ENCODE peak calls at places on chromosome 16, in seven cellular contexts. N is neural progenitor cell, F is GM23248, M is HCT116, A is PC-9, Z is GM23338, G is endothelial cell of umbilical vein. K is an unnamed sample.

GRCh38 chr16:51163366-51163765 is 12.3 kb upstream of the SALL1 start:
- DNase-seq in N (no peak), F (peak), M (no peak), A (no peak), Z (no peak), G (no peak), K (no peak)

GRCh38 chr16:12449374-12449773 is 354.3 kb downstream of the CPPED1 start:
- DNase-seq in N (no peak), F (no peak), M (no peak), A (no peak), Z (no peak), G (no peak), K (no peak)

GRCh38 chr16:77585852-77586251 is 136.5 kb upstream of the NUDT7 start:
- DNase-seq in N (no peak), F (peak), M (peak), A (peak), Z (no peak), G (peak), K (peak)

GRCh38 chr16:30112197-30113030 is 923 bp downstream of the GDPD3 start:
- DNase-seq in N (peak), F (peak), M (no peak), A (peak), Z (peak), G (no peak), K (peak)

GRCh38 chr16:87244646-87245197 is 72.5 kb downstream of the C16orf95 start:
- DNase-seq in N (no peak), F (no peak), M (no peak), A (no peak), Z (no peak), G (no peak), K (no peak)

GRCh38 chr16:54928016-54928356 is 2.7 kb upstream of the IRX5 start:
- DNase-seq in N (peak), F (peak), M (no peak), A (peak), Z (peak), G (peak), K (peak)

GRCh38 chr16:4303973-4304372 is 11.9 kb upstream of the GLIS2 start:
- DNase-seq in N (no peak), F (no peak), M (no peak), A (no peak), Z (peak), G (no peak), K (no peak)

GRCh38 chr16:81094771-81095251 is 1.4 kb downstream of the GCSH start:
- DNase-seq in N (no peak), F (peak), M (no peak), A (no peak), Z (no peak), G (no peak), K (no peak)

GRCh38 chr16:20650400-20651159 is 46.9 kb downstream of the ACSM1 start:
- DNase-seq in N (no peak), F (no peak), M (no peak), A (no peak), Z (peak), G (no peak), K (no peak)

GRCh38 chr16:67100569-67101300 is 9.0 kb upstream of the PHAF1 start:
- DNase-seq in N (no peak), F (peak), M (no peak), A (no peak), Z (peak), G (peak), K (peak)

GRCh38 chr16:81313731-81314602 is 795 bp upstream of the GAN start:
- DNase-seq in N (peak), F (peak), M (no peak), A (no peak), Z (peak), G (no peak), K (no peak)

GRCh38 chr16:65733706-65734105 is 611.8 kb upstream of the CDH11 start:
- DNase-seq in N (no peak), F (no peak), M (no peak), A (no peak), Z (no peak), G (no peak), K (no peak)

GRCh38 chr16:50152386-50152806 is 710 bp upstream of the TENT4B start:
- DNase-seq in N (no peak), F (peak), M (no peak), A (no peak), Z (no peak), G (no peak), K (no peak)

GRCh38 chr16:72952404-72953301 is 95.3 kb downstream of the ZFHX3 start:
- DNase-seq in N (no peak), F (peak), M (no peak), A (no peak), Z (no peak), G (no peak), K (peak)

GRCh38 chr16:17939723-17940122 is 396.8 kb downstream of the NPIPA8 start:
- DNase-seq in N (no peak), F (no peak), M (no peak), A (no peak), Z (no peak), G (no peak), K (no peak)

GRCh38 chr16:70725024-70725911 is 39.4 kb upstream of the MTSS2 start:
- DNase-seq in N (no peak), F (no peak), M (no peak), A (no peak), Z (no peak), G (no peak), K (no peak)

GRCh38 chr16:70589998-70590471 is 56.3 kb upstream of the IL34 start:
- DNase-seq in N (no peak), F (peak), M (no peak), A (no peak), Z (peak), G (peak), K (no peak)

GRCh38 chr16:81863630-81864352 is 84.7 kb downstream of the PLCG2 start:
- DNase-seq in N (peak), F (no peak), M (no peak), A (no peak), Z (peak), G (no peak), K (no peak)

GRCh38 chr16:71216714-71217113 is 13.8 kb downstream of the HYDIN start:
- DNase-seq in N (peak), F (no peak), M (no peak), A (no peak), Z (peak), G (no peak), K (no peak)

GRCh38 chr16:64950731-64951130 is 171.1 kb downstream of the CDH11 start:
- DNase-seq in N (no peak), F (no peak), M (no peak), A (no peak), Z (no peak), G (no peak), K (no peak)

DNA sequence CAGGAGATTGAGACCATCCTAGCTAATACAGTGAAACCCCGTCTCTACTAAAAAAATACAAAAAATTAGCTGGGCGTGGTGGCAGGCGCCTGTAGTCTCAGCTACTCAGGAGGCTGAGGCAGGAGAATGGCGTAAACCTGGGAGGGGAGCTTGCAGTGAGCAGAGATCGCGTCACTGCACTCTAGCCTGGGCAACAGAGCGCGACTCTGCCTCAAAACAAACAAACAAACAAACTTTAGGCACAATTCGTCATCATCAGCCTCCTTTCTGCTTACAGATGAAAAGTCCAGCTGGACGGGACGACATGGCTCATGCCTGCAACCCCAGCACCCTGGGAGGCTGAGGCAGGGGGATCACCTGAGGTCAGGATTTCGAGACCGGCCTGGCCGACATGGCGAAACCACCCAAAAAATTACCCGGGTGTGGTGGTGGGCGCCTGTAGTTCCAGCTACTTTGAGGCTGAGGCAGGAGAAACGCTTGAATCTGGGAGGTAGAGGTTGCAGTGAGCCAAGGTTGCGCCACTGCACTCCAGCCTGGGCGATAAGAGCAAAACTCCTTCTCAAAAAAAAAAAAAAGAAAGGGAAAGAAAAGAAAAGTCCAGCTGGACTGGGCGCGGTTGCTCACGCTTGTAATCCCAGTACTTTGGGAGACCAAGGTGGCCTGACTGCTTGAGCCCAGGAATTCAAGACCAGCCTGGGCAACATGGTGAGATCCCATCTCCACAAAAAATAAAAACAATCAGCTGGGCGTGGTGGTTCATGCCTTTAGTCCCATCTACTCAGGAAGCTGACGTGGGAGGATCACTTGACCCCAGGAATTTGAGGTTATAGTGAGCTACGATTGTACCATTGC is 1.5 kb upstream of the SPIRE2 start:
- DNase-seq in N (no peak), F (no peak), M (no peak), A (no peak), Z (no peak), G (no peak), K (no peak)
- H3K27ac ChIP-seq in N (no peak), F (no peak), M (no peak), A (no peak), Z (no peak), G (no peak), K (no peak)

GRCh38 chr16:2471653-2472487 is 773 bp downstream of the NTN3 start:
- DNase-seq in N (peak), F (no peak), M (no peak), A (no peak), Z (peak), G (no peak), K (no peak)
- TF ChIP-seq EZH2 in N (no peak), F (no peak), M (no peak), A (no peak), Z (no peak), G (peak), K (no peak)

GRCh38 chr16:84610385-84610784 is 7.5 kb downstream of the COTL1 start:
- DNase-seq in N (no peak), F (no peak), M (no peak), A (no peak), Z (no peak), G (no peak), K (no peak)
- H3K27ac ChIP-seq in N (no peak), F (no peak), M (no peak), A (no peak), Z (no peak), G (no peak), K (no peak)

DNA sequence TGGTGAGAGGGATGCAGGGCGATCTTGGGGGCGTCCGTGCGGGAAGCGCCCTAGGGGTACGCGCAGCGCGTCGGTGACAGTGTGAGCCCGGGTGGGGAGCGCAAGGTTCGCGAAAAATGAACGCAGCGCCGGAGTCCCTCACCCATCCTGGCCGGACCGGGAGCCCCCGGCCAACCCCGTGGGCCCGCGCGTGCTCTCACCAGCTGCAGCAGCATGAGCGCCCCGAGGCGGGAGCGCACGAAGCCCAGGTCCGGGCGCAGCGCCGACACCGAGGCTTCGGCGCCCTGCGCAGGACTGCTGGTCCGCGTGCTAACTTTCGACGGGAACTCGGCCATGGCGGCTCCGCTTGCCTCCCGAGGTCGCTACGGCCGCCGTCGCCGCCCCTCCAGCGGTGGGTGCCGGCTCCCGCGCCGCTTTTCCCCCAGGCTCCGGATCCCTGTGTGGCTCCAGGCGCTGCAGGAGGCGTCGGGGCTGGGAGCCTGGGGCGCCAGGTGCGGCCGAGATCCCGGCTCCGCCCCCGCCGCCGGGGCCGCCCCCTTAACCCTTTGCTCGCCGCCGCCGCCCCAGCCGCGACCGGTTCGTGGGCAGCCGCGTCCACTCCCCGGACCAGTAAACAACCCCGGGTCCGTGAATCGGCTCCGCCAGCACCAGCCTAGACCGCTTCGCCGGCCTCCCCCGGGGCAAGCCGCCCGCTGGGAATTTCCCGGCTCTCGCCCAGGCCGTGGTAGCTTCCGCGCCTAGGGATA is at the start of gene PLLP:
- DNase-seq in N (peak), F (peak), M (no peak), A (no peak), Z (peak), G (peak), K (peak)
- TF ChIP-seq EZH2 in N (peak), F (peak), M (no peak), A (no peak), Z (no peak), G (peak), K (no peak)

DNA sequence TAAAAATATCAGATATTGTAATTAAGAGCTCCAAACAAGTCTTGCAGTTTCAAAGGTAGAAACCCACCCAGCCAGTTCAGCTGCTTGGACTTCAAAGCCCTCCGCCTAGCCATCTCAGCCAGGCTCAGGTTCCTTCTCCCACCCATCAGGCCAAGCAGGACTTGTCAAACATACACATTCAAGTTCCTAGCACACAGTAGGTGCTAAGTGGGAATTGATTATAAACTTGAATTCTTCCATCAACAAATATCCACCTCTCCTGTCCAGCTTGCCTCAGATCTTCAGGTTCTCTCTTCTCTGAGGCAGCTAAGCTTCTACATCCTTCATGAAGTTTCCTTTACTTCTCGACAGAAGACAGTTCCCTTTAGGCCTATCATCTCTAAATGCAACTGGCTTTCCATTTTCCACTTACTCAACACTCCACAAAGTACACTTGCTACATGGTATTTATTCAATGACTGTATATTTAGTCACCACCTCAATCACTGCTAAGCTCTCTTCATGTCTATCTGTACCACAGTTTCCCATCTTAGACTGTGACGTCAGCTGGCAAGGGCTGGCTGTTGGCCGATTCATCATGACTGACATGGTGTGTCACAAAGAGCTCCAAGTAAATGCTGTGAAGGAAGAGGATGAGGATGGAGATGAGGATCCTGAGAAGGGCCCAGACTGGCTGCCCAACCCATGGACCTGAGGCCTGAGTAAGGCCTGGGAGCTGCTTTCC is 13.3 kb upstream of the COG7 start:
- DNase-seq in N (no peak), F (peak), M (no peak), A (no peak), Z (no peak), G (peak), K (no peak)
- H3K27ac ChIP-seq in N (no peak), F (peak), M (no peak), A (no peak), Z (no peak), G (no peak), K (no peak)

DNA sequence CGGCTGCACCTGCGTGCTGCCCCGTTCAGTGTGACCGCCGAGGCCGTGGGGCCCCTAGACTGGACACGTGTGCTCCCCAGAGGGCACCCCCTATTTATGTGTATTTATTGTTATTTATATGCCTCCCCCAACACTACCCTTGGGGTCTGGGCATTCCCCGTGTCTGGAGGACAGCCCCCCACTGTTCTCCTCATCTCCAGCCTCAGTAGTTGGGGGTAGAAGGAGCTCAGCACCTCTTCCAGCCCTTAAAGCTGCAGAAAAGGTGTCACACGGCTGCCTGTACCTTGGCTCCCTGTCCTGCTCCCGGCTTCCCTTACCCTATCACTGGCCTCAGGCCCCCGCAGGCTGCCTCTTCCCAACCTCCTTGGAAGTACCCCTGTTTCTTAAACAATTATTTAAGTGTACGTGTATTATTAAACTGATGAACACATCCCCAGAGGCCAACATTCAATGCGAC is 1.7 kb downstream of the IL17C start:
- DNase-seq in N (no peak), F (no peak), M (no peak), A (no peak), Z (no peak), G (no peak), K (no peak)
- TF ChIP-seq EZH2 in N (no peak), F (no peak), M (no peak), A (no peak), Z (no peak), G (no peak), K (no peak)

DNA sequence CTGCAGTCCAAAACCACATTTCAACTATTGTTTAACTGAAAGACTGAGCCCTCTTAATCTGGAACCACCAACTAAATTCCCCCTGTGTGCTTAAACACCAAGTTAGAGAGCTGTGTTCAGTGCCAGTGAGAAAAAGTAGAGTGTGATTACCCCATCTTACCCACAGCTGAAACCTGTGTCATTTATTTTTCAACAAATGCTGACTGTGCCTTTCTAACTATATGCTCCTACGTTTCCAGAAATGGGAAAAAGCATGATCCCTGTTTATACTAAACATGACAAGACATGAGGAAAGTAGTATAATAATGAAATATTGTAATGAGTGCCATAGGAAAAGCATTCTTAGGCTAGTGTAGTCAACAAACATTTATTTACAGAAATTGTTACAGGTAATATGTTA is 7.4 kb upstream of the TOX3 start:
- DNase-seq in N (no peak), F (no peak), M (no peak), A (no peak), Z (no peak), G (no peak), K (no peak)
- H3K27ac ChIP-seq in N (no peak), F (no peak), M (no peak), A (no peak), Z (no peak), G (no peak), K (no peak)

GRCh38 chr16:802461-802860 is 1.9 kb upstream of the GNG13 start:
- DNase-seq in N (no peak), F (no peak), M (no peak), A (no peak), Z (no peak), G (no peak), K (no peak)

GRCh38 chr16:799111-799947 is 1.2 kb downstream of the GNG13 start:
- DNase-seq in N (no peak), F (no peak), M (no peak), A (no peak), Z (no peak), G (no peak), K (no peak)

GRCh38 chr16:801584-802363 is 1.2 kb upstream of the GNG13 start:
- DNase-seq in N (no peak), F (no peak), M (no peak), A (no peak), Z (no peak), G (no peak), K (no peak)

GRCh38 chr16:799948-800833 is at the start of gene GNG13:
- DNase-seq in N (peak), F (peak), M (no peak), A (no peak), Z (peak), G (no peak), K (no peak)

GRCh38 chr16:800834-801488 is 427 bp upstream of the GNG13 start:
- DNase-seq in N (no peak), F (no peak), M (no peak), A (no peak), Z (no peak), G (no peak), K (no peak)
- TF ChIP-seq EZH2 in N (no peak), F (no peak), M (no peak), A (no peak), Z (no peak), G (peak), K (no peak)

GRCh38 chr16:1184156-1184868 is 31.4 kb downstream of the CACNA1H start:
- DNase-seq in N (no peak), F (no peak), M (no peak), A (no peak), Z (no peak), G (no peak), K (no peak)

GRCh38 chr16:1183235-1183907 is 30.5 kb downstream of the CACNA1H start:
- DNase-seq in N (peak), F (peak), M (no peak), A (no peak), Z (no peak), G (peak), K (peak)

GRCh38 chr16:1188781-1189189 is 35.9 kb downstream of the CACNA1H start:
- DNase-seq in N (peak), F (peak), M (no peak), A (no peak), Z (peak), G (peak), K (peak)

GRCh38 chr16:1181715-1182671 is 29.1 kb downstream of the CACNA1H start:
- DNase-seq in N (peak), F (peak), M (no peak), A (no peak), Z (no peak), G (peak), K (no peak)

DNA sequence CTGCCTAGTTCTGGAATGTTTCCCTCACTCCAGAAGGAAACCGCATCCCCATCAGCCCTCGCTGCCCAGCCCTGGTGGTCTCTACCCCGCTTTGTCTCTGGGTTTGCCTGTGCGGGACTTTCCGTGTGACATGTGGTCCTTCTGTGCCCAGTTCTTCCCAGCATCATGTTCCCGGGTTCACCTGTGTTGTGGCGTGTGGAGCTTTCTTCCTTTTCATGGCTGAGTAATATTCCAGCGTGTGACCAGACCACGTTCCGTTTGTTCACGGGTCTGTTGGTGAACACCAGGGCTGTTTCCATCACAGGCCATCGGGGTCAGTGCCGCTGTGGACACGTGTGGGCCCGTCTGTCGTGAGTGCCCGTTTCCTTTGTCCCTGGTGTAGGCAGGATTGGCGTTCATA is 32.1 kb downstream of the CACNA1H start:
- DNase-seq in N (no peak), F (no peak), M (no peak), A (no peak), Z (no peak), G (no peak), K (no peak)
- H3K27ac ChIP-seq in N (no peak), F (no peak), M (no peak), A (no peak), Z (no peak), G (no peak), K (no peak)